ENCODE peak calls at places on chromosomes 1 and 21, in nine cellular contexts. D is ACHN; M is stromal cell of bone marrow; N is PC-3; K is stimulated activated CD8-positive, alpha-beta memory T cell treated with anti-CD3 and anti-CD28 coated beads, Interleukin-4, amount 100 ng/mL, for 24 hours; Y is SJSA1; I is memory B cell; R is stimulated activated naive CD4-positive, alpha-beta T cell; V is hypothalamus. A is an unnamed sample.

GRCh38 chr1:195376190-195376589 is 1232.0 kb downstream of the KCNT2 start:
- DNase-seq in K (no peak), N (peak), Y (no peak), V (no peak), I (no peak), D (peak), M (no peak), R (no peak), A (peak)

GRCh38 chr1:155645024-155645423 is 35.0 kb downstream of the MSTO1 start:
- DNase-seq in Y (no peak), D (no peak), R (no peak), I (no peak), V (no peak), M (no peak), K (no peak), N (no peak), A (no peak)

GRCh38 chr1:68183895-68184294 is 48.4 kb downstream of the WLS start:
- DNase-seq in R (no peak), K (no peak), V (no peak), M (no peak), I (no peak), Y (no peak), N (no peak), D (no peak), A (no peak)

GRCh38 chr1:228937351-228937750 is 202.1 kb downstream of the RHOU start:
- DNase-seq in R (no peak), Y (no peak), N (no peak), D (no peak), K (no peak), M (no peak), V (no peak), I (no peak), A (no peak)

GRCh38 chr1:78045850-78046778 is at the start of gene GIPC2:
- DNase-seq in Y (no peak), V (peak), R (peak), K (peak), M (no peak), D (peak), I (peak), N (no peak), A (peak)

GRCh38 chr21:24118738-24119470 is 1488.4 kb downstream of the MRPL39 start:
- DNase-seq in N (peak), D (no peak), V (no peak), I (no peak), Y (no peak), R (no peak), K (no peak), M (no peak), A (no peak)

GRCh38 chr1:214438059-214438458 is 113.3 kb downstream of the PTPN14 start:
- DNase-seq in N (no peak), R (no peak), M (no peak), Y (no peak), D (no peak), I (no peak), V (no peak), K (no peak), A (no peak)

GRCh38 chr1:39753132-39754025 is 14.7 kb downstream of the PPIE start:
- DNase-seq in Y (no peak), V (no peak), N (no peak), D (no peak), R (no peak), M (no peak), K (no peak), I (no peak), A (no peak)

GRCh38 chr21:33299181-33299752 is 25.5 kb upstream of the IFNAR1 start:
- DNase-seq in D (no peak), R (peak), K (no peak), V (no peak), I (peak), M (no peak), Y (no peak), N (peak), A (peak)

GRCh38 chr1:234969011-234969441 is 159.6 kb downstream of the TOMM20 start:
- DNase-seq in N (no peak), Y (no peak), R (no peak), I (no peak), D (no peak), M (no peak), V (no peak), K (no peak), A (no peak)

GRCh38 chr1:193794239-193794638 is 607.8 kb upstream of the B3GALT2 start:
- DNase-seq in K (no peak), D (no peak), M (no peak), I (no peak), N (no peak), R (no peak), Y (no peak), V (no peak), A (no peak)

GRCh38 chr21:34938079-34938764 is 110.9 kb downstream of the RUNX1 start:
- DNase-seq in Y (no peak), D (peak), I (no peak), K (no peak), V (no peak), R (no peak), M (no peak), N (peak), A (peak)